ENCODE peak calls at places on chromosomes 13 and 19, in seven cellular contexts. One of them, this sample, is unnamed.

GRCh38 chr19:50500753-50501151 is 10.2 kb downstream of the JOSD2 start:
- DNase-seq in GM12865: no peak
- DNase-seq in HFF-Myc: no peak
- DNase-seq in fibroblast of mammary gland: no peak
- DNase-seq in pancreas: no peak
- DNase-seq in sigmoid colon: no peak
- DNase-seq in left lung: no peak
- DNase-seq in this sample: no peak

GRCh38 chr19:4831351-4832340 is at the start of gene TICAM1:
- DNase-seq in fibroblast of mammary gland: peak
- DNase-seq in HFF-Myc: no peak
- DNase-seq in GM12865: peak
- DNase-seq in left lung: peak
- DNase-seq in sigmoid colon: peak
- DNase-seq in pancreas: peak
- DNase-seq in this sample: peak

GRCh38 chr13:49731766-49732165 is 40.5 kb upstream of the EBPL start:
- DNase-seq in pancreas: no peak
- DNase-seq in fibroblast of mammary gland: peak
- DNase-seq in GM12865: no peak
- DNase-seq in HFF-Myc: peak
- DNase-seq in sigmoid colon: no peak
- DNase-seq in left lung: no peak
- DNase-seq in this sample: no peak

GRCh38 chr13:41588899-41589298 is 131.5 kb downstream of the RGCC start:
- DNase-seq in fibroblast of mammary gland: peak
- DNase-seq in left lung: no peak
- DNase-seq in sigmoid colon: no peak
- DNase-seq in pancreas: no peak
- DNase-seq in HFF-Myc: peak
- DNase-seq in GM12865: no peak
- DNase-seq in this sample: no peak

GRCh38 chr13:61664821-61665705 is 249.4 kb upstream of the PCDH20 start:
- DNase-seq in pancreas: peak
- DNase-seq in sigmoid colon: no peak
- DNase-seq in fibroblast of mammary gland: no peak
- DNase-seq in HFF-Myc: no peak
- DNase-seq in GM12865: no peak
- DNase-seq in left lung: no peak
- DNase-seq in this sample: no peak

GRCh38 chr13:104534847-104535246 is 1468.6 kb upstream of the SLC10A2 start:
- DNase-seq in GM12865: no peak
- DNase-seq in pancreas: no peak
- DNase-seq in left lung: no peak
- DNase-seq in sigmoid colon: no peak
- DNase-seq in fibroblast of mammary gland: no peak
- DNase-seq in HFF-Myc: no peak
- DNase-seq in this sample: no peak

GRCh38 chr13:110137677-110138008 is 169.3 kb downstream of the COL4A1 start:
- DNase-seq in GM12865: peak
- DNase-seq in sigmoid colon: no peak
- DNase-seq in fibroblast of mammary gland: peak
- DNase-seq in HFF-Myc: no peak
- DNase-seq in pancreas: peak
- DNase-seq in left lung: peak
- DNase-seq in this sample: no peak

GRCh38 chr13:100461309-100462035 is 127.1 kb downstream of the GGACT start:
- DNase-seq in GM12865: no peak
- DNase-seq in fibroblast of mammary gland: no peak
- DNase-seq in HFF-Myc: no peak
- DNase-seq in sigmoid colon: no peak
- DNase-seq in left lung: no peak
- DNase-seq in pancreas: no peak
- DNase-seq in this sample: no peak

GRCh38 chr19:6551607-6552450 is 21.0 kb downstream of the TNFSF9 start:
- DNase-seq in HFF-Myc: no peak
- DNase-seq in left lung: no peak
- DNase-seq in pancreas: no peak
- DNase-seq in GM12865: peak
- DNase-seq in sigmoid colon: no peak
- DNase-seq in fibroblast of mammary gland: peak
- DNase-seq in this sample: no peak

GRCh38 chr13:50341526-50341925 is 326.3 kb downstream of the KCNRG start:
- DNase-seq in GM12865: no peak
- DNase-seq in left lung: no peak
- DNase-seq in fibroblast of mammary gland: no peak
- DNase-seq in HFF-Myc: no peak
- DNase-seq in pancreas: no peak
- DNase-seq in sigmoid colon: no peak
- DNase-seq in this sample: no peak

GRCh38 chr13:27122036-27122435 is 49.6 kb downstream of the USP12 start:
- DNase-seq in pancreas: no peak
- DNase-seq in fibroblast of mammary gland: no peak
- DNase-seq in left lung: no peak
- DNase-seq in HFF-Myc: no peak
- DNase-seq in sigmoid colon: no peak
- DNase-seq in GM12865: no peak
- DNase-seq in this sample: no peak

GRCh38 chr19:48445256-48445605 is 552 bp upstream of the GRWD1 start:
- DNase-seq in pancreas: no peak
- DNase-seq in GM12865: peak
- DNase-seq in fibroblast of mammary gland: peak
- DNase-seq in sigmoid colon: no peak
- DNase-seq in left lung: no peak
- DNase-seq in HFF-Myc: peak
- DNase-seq in this sample: peak

GRCh38 chr13:83622422-83622784 is 259.9 kb downstream of the SLITRK1 start:
- DNase-seq in fibroblast of mammary gland: no peak
- DNase-seq in GM12865: no peak
- DNase-seq in sigmoid colon: no peak
- DNase-seq in left lung: no peak
- DNase-seq in pancreas: no peak
- DNase-seq in HFF-Myc: no peak
- DNase-seq in this sample: no peak

GRCh38 chr19:43570174-43570791 is 5.0 kb downstream of the XRCC1 start:
- DNase-seq in HFF-Myc: no peak
- DNase-seq in sigmoid colon: no peak
- DNase-seq in fibroblast of mammary gland: no peak
- DNase-seq in GM12865: no peak
- DNase-seq in pancreas: no peak
- DNase-seq in left lung: no peak
- DNase-seq in this sample: no peak

GRCh38 chr13:112840472-112841302 is 128.3 kb upstream of the MCF2L start:
- DNase-seq in GM12865: no peak
- DNase-seq in fibroblast of mammary gland: no peak
- DNase-seq in left lung: no peak
- DNase-seq in HFF-Myc: no peak
- DNase-seq in sigmoid colon: no peak
- DNase-seq in pancreas: no peak
- DNase-seq in this sample: no peak

GRCh38 chr13:27440408-27440807 is 10.0 kb downstream of the MTIF3 start:
- DNase-seq in HFF-Myc: no peak
- DNase-seq in fibroblast of mammary gland: no peak
- DNase-seq in sigmoid colon: no peak
- DNase-seq in pancreas: no peak
- DNase-seq in left lung: no peak
- DNase-seq in GM12865: peak
- DNase-seq in this sample: no peak

GRCh38 chr19:51065221-51065960 is 499 bp upstream of the KLK13 start:
- DNase-seq in fibroblast of mammary gland: no peak
- DNase-seq in GM12865: no peak
- DNase-seq in HFF-Myc: no peak
- DNase-seq in pancreas: no peak
- DNase-seq in sigmoid colon: no peak
- DNase-seq in left lung: no peak
- DNase-seq in this sample: no peak

GRCh38 chr19:4633140-4633967 is 6.0 kb upstream of the TNFAIP8L1 start:
- DNase-seq in GM12865: peak
- DNase-seq in fibroblast of mammary gland: peak
- DNase-seq in left lung: peak
- DNase-seq in pancreas: peak
- DNase-seq in HFF-Myc: peak
- DNase-seq in sigmoid colon: peak
- DNase-seq in this sample: peak

GRCh38 chr13:31951215-31951678 is 80.3 kb upstream of the FRY start:
- DNase-seq in fibroblast of mammary gland: peak
- DNase-seq in HFF-Myc: peak
- DNase-seq in pancreas: peak
- DNase-seq in sigmoid colon: peak
- DNase-seq in GM12865: peak
- DNase-seq in left lung: peak
- DNase-seq in this sample: peak

GRCh38 chr13:31956944-31957644 is 74.5 kb upstream of the FRY start:
- DNase-seq in fibroblast of mammary gland: no peak
- DNase-seq in left lung: no peak
- DNase-seq in HFF-Myc: no peak
- DNase-seq in GM12865: no peak
- DNase-seq in sigmoid colon: no peak
- DNase-seq in pancreas: no peak
- DNase-seq in this sample: no peak

GRCh38 chr13:31957772-31958171 is 73.8 kb upstream of the FRY start:
- DNase-seq in fibroblast of mammary gland: no peak
- DNase-seq in left lung: no peak
- DNase-seq in HFF-Myc: no peak
- DNase-seq in pancreas: no peak
- DNase-seq in sigmoid colon: no peak
- DNase-seq in GM12865: no peak
- DNase-seq in this sample: no peak

GRCh38 chr13:31952641-31953380 is 78.8 kb upstream of the FRY start:
- DNase-seq in pancreas: no peak
- DNase-seq in GM12865: no peak
- DNase-seq in sigmoid colon: no peak
- DNase-seq in HFF-Myc: no peak
- DNase-seq in fibroblast of mammary gland: no peak
- DNase-seq in left lung: no peak
- DNase-seq in this sample: no peak

DNA sequence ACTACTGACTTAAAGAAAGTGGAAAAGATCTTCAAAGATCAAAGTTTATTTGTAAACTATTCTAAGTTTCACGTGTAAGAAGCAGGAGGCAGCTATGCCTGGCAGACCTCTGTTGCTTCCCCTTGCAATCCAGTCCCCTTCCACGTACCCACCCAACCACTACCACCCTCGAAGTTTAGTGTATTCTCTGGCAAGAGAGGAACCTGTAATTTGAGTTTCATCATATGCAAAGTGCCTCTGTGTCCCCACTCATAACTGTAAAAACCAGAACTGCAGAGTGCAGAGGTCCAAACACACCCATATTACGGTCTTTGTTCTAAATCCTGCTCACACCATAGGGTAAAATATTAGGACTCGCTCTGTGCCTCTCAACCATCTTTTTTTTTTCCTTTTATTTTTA is 75.8 kb upstream of the FRY start:
- DNase-seq in fibroblast of mammary gland: no peak
- DNase-seq in sigmoid colon: no peak
- DNase-seq in HFF-Myc: no peak
- DNase-seq in left lung: no peak
- DNase-seq in pancreas: no peak
- DNase-seq in GM12865: peak
- DNase-seq in this sample: no peak
- H3K4me3 ChIP-seq in fibroblast of mammary gland: no peak
- H3K4me3 ChIP-seq in sigmoid colon: no peak
- H3K4me3 ChIP-seq in HFF-Myc: no peak
- H3K4me3 ChIP-seq in left lung: no peak
- H3K4me3 ChIP-seq in pancreas: no peak
- H3K4me3 ChIP-seq in GM12865: no peak
- H3K4me3 ChIP-seq in this sample: no peak

DNA sequence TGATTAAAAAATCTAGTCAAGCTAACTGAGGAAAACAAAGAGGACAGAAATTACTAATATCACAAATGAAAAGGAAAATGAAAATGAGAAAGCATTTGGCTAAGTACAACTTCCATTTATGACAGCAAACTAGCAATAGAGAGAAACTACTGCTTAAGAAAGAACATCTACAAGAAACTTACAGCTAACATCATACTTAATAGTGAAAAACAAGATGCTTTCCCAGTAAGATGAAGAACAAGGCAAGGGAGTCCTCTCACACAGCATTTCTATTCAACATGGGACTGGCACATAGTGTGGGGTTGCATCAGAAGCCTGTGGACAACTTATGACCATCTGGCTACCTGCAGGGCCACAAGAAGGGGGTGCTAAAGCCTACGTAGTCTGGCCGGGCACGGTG is 39.3 kb downstream of the ZNF44 start:
- DNase-seq in left lung: no peak
- DNase-seq in sigmoid colon: no peak
- DNase-seq in pancreas: no peak
- DNase-seq in GM12865: no peak
- DNase-seq in fibroblast of mammary gland: no peak
- DNase-seq in HFF-Myc: no peak
- DNase-seq in this sample: no peak
- H3K4me3 ChIP-seq in left lung: no peak
- H3K4me3 ChIP-seq in sigmoid colon: no peak
- H3K4me3 ChIP-seq in pancreas: no peak
- H3K4me3 ChIP-seq in GM12865: no peak
- H3K4me3 ChIP-seq in fibroblast of mammary gland: no peak
- H3K4me3 ChIP-seq in HFF-Myc: no peak
- H3K4me3 ChIP-seq in this sample: no peak

DNA sequence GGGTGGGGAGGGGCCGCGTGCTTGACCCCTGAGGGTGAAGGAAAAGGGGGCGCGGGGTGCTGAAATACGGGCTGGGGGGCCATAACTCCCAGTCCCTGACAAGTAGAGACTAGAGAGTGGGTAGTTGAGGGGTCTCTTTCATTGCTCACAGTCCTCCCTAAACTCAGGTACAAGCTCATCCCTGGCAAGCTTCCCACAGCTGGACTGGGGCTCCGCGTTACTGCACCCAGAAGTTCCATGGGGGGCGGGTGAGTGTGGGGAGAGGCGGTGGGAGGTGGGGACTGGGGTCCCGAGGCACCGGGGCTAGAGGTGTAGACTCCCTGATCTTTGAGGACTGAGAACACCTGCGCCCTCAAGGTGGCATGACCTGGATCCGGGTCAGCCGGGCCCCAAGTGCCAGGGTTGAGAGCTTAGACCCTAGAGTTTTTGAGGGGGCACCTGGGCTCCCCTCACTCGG is 1.3 kb downstream of the ETV2 start:
- DNase-seq in fibroblast of mammary gland: no peak
- DNase-seq in HFF-Myc: no peak
- DNase-seq in GM12865: peak
- DNase-seq in sigmoid colon: no peak
- DNase-seq in pancreas: peak
- DNase-seq in left lung: peak
- DNase-seq in this sample: no peak
- H3K4me3 ChIP-seq in fibroblast of mammary gland: peak
- H3K4me3 ChIP-seq in HFF-Myc: peak
- H3K4me3 ChIP-seq in GM12865: peak
- H3K4me3 ChIP-seq in sigmoid colon: peak
- H3K4me3 ChIP-seq in pancreas: peak
- H3K4me3 ChIP-seq in left lung: peak
- H3K4me3 ChIP-seq in this sample: peak

DNA sequence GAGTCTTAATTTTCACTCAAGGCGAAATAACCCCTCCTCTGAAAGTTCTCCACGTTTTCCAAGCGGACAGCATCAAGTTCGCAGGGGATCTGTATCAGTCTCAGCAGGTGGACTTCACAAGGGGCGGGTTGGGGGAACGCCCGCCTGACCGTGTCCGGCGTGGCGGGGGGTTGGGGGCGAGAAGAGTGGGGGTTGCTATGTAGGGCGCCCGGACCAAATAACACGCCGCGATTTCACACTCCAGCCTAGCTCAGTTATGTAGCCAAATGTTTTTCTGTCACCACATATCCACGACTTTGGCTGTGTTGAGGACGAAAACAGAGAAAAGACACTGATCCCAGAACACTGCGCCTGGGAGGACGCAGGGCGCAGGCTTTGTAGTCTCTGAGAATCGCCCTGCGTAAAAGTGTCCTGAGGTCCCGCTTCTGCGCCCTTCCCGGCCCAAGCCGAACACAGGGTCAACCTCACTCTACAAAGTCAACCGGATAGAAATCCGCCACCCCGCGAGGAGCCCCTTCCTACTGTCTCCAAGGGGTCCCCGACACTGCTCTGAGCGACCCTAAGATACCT is 541 bp downstream of the RUBCNL start:
- DNase-seq in sigmoid colon: no peak
- DNase-seq in fibroblast of mammary gland: peak
- DNase-seq in pancreas: no peak
- DNase-seq in HFF-Myc: no peak
- DNase-seq in left lung: no peak
- DNase-seq in GM12865: no peak
- DNase-seq in this sample: no peak
- H3K4me3 ChIP-seq in sigmoid colon: peak
- H3K4me3 ChIP-seq in fibroblast of mammary gland: peak
- H3K4me3 ChIP-seq in pancreas: peak
- H3K4me3 ChIP-seq in HFF-Myc: no peak
- H3K4me3 ChIP-seq in left lung: peak
- H3K4me3 ChIP-seq in GM12865: peak
- H3K4me3 ChIP-seq in this sample: peak

This sample was measured in ascending aorta.